ENCODE peak calls at places on chromosome 15, in seven cellular contexts. One of them, this sample, is unnamed.

GRCh38 chr15:85723960-85724945 is 70.5 kb downstream of the KLHL25 start:
- DNase-seq in astrocyte of the spinal cord: no peak
- DNase-seq in foreskin keratinocyte: no peak
- DNase-seq in hepatocyte: no peak
- DNase-seq in heart left ventricle: no peak
- DNase-seq in fibroblast of lung: no peak
- DNase-seq in IMR-90: no peak
- DNase-seq in this sample: no peak

GRCh38 chr15:84654689-84655453 is 788 bp upstream of the WDR73 start:
- DNase-seq in astrocyte of the spinal cord: peak
- DNase-seq in hepatocyte: peak
- DNase-seq in heart left ventricle: peak
- DNase-seq in IMR-90: peak
- DNase-seq in fibroblast of lung: peak
- DNase-seq in foreskin keratinocyte: peak
- DNase-seq in this sample: peak

GRCh38 chr15:59688383-59688887 is 685 bp downstream of the BNIP2 start:
- DNase-seq in fibroblast of lung: peak
- DNase-seq in astrocyte of the spinal cord: peak
- DNase-seq in heart left ventricle: no peak
- DNase-seq in hepatocyte: no peak
- DNase-seq in IMR-90: peak
- DNase-seq in foreskin keratinocyte: peak
- DNase-seq in this sample: no peak

GRCh38 chr15:49187537-49188245 is 17.6 kb downstream of the GALK2 start:
- DNase-seq in heart left ventricle: no peak
- DNase-seq in IMR-90: peak
- DNase-seq in astrocyte of the spinal cord: peak
- DNase-seq in fibroblast of lung: peak
- DNase-seq in hepatocyte: no peak
- DNase-seq in foreskin keratinocyte: no peak
- DNase-seq in this sample: no peak

GRCh38 chr15:87961851-87962816 is 294.4 kb downstream of the NTRK3 start:
- DNase-seq in astrocyte of the spinal cord: no peak
- DNase-seq in IMR-90: no peak
- DNase-seq in heart left ventricle: no peak
- DNase-seq in foreskin keratinocyte: no peak
- DNase-seq in hepatocyte: no peak
- DNase-seq in fibroblast of lung: no peak
- DNase-seq in this sample: no peak

GRCh38 chr15:22989576-22990477 is 9.7 kb upstream of the CYFIP1 start:
- DNase-seq in hepatocyte: no peak
- DNase-seq in astrocyte of the spinal cord: no peak
- DNase-seq in IMR-90: no peak
- DNase-seq in foreskin keratinocyte: peak
- DNase-seq in fibroblast of lung: no peak
- DNase-seq in heart left ventricle: no peak
- DNase-seq in this sample: no peak

GRCh38 chr15:100759116-100759515 is 120.5 kb upstream of the ALDH1A3 start:
- DNase-seq in IMR-90: peak
- DNase-seq in foreskin keratinocyte: no peak
- DNase-seq in astrocyte of the spinal cord: peak
- DNase-seq in fibroblast of lung: peak
- DNase-seq in heart left ventricle: no peak
- DNase-seq in hepatocyte: peak
- DNase-seq in this sample: no peak

GRCh38 chr15:88246666-88247446 is 9.7 kb downstream of the NTRK3 start:
- DNase-seq in heart left ventricle: peak
- DNase-seq in IMR-90: peak
- DNase-seq in fibroblast of lung: peak
- DNase-seq in astrocyte of the spinal cord: peak
- DNase-seq in hepatocyte: peak
- DNase-seq in foreskin keratinocyte: peak
- DNase-seq in this sample: peak

DNA sequence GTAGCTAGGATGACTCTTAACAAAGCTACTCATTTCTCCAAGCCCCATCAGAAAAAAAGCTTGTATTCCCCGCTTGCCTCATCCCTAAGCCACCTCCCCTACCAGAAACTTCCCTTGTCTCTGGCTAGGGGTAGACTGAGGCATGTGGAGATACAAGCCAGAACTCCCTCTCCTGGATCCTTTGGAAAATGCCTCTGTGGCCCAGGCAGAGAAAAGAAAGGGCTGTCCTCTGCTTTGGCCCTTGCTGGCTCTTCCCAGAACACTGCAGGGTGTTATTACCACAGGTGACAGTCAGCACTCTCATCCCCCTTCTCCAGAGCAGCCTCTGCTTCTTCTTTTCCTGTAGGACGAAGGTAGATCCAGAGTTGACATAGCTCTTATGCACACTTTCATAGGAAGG is 15.2 kb downstream of the RMDN3 start:
- DNase-seq in IMR-90: no peak
- DNase-seq in hepatocyte: no peak
- DNase-seq in fibroblast of lung: no peak
- DNase-seq in astrocyte of the spinal cord: no peak
- DNase-seq in heart left ventricle: no peak
- DNase-seq in foreskin keratinocyte: no peak
- DNase-seq in this sample: no peak
- TF ChIP-seq CTCF in IMR-90: peak
- TF ChIP-seq CTCF in hepatocyte: no peak
- TF ChIP-seq CTCF in fibroblast of lung: no peak
- TF ChIP-seq CTCF in astrocyte of the spinal cord: no peak
- TF ChIP-seq CTCF in heart left ventricle: no peak
- TF ChIP-seq CTCF in foreskin keratinocyte: peak
- TF ChIP-seq CTCF in this sample: no peak

DNA sequence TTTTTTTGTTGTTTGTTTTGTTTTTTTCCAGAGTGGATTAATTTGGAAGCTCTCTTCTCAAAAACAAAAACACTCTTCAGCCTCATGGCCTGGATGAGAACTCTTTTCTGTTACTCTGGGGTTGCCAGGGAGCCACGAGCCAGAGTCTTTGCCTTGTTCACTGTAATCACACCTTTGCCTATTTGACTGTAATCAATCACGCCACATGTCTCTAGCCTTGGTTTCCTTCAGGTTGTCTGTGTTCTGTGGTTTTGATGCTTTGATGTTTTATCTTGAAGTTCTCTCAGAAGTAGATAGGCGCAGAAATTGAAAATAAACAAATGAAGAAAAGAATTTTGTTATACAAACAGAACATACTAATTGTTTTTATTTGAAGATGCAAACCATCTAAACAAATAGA is 62.3 kb upstream of the IGF1R start:
- DNase-seq in fibroblast of lung: no peak
- DNase-seq in foreskin keratinocyte: no peak
- DNase-seq in IMR-90: no peak
- DNase-seq in heart left ventricle: no peak
- DNase-seq in hepatocyte: no peak
- DNase-seq in astrocyte of the spinal cord: no peak
- DNase-seq in this sample: no peak
- TF ChIP-seq CTCF in fibroblast of lung: no peak
- TF ChIP-seq CTCF in foreskin keratinocyte: no peak
- TF ChIP-seq CTCF in IMR-90: no peak
- TF ChIP-seq CTCF in heart left ventricle: no peak
- TF ChIP-seq CTCF in hepatocyte: no peak
- TF ChIP-seq CTCF in astrocyte of the spinal cord: no peak
- TF ChIP-seq CTCF in this sample: no peak

DNA sequence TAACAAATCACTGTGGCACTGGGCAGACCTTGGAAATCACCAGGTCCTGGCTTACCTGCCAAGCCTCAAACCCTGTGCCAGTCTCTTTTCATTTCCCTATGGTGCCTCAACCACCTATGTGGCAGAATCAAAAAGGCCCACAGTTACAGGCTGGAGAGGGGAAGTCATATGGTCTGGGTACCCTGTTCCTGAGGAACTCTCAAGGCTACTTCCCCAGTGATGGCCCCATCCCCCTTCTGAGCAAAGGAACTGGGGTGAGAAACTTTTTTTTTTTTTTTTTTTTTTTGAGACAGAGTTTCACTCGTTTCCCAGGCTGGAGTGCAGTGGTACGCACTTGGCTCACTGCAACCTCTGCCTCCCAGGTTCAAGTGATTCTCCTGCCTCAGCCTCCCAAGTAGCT is 83.2 kb downstream of the RBPMS2 start:
- DNase-seq in foreskin keratinocyte: no peak
- DNase-seq in hepatocyte: no peak
- DNase-seq in fibroblast of lung: no peak
- DNase-seq in astrocyte of the spinal cord: no peak
- DNase-seq in heart left ventricle: peak
- DNase-seq in IMR-90: no peak
- DNase-seq in this sample: no peak
- TF ChIP-seq CTCF in foreskin keratinocyte: no peak
- TF ChIP-seq CTCF in hepatocyte: no peak
- TF ChIP-seq CTCF in fibroblast of lung: no peak
- TF ChIP-seq CTCF in astrocyte of the spinal cord: no peak
- TF ChIP-seq CTCF in heart left ventricle: no peak
- TF ChIP-seq CTCF in IMR-90: no peak
- TF ChIP-seq CTCF in this sample: no peak

DNA sequence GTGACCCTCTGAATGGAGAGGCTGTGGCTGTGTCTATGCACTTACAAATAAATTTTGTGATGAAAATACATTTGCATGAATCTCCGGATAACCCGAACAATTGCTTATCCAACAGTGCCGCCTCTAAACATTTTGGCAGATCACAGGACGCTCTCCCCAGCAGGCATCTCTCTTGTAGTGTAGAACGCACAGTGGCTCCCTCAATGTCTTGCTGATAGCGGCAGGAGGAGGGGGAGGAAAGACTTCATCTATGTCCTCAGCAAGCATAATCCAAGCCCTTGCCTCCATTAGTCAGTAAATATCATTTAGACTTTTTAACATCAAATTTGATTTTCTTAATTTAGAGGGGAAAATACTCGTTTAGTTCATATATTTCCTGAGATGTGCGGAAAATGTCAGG is 318.1 kb upstream of the IGF1R start:
- DNase-seq in heart left ventricle: no peak
- DNase-seq in foreskin keratinocyte: no peak
- DNase-seq in IMR-90: no peak
- DNase-seq in astrocyte of the spinal cord: no peak
- DNase-seq in hepatocyte: no peak
- DNase-seq in fibroblast of lung: no peak
- DNase-seq in this sample: no peak
- TF ChIP-seq CTCF in heart left ventricle: no peak
- TF ChIP-seq CTCF in foreskin keratinocyte: no peak
- TF ChIP-seq CTCF in IMR-90: no peak
- TF ChIP-seq CTCF in astrocyte of the spinal cord: no peak
- TF ChIP-seq CTCF in hepatocyte: no peak
- TF ChIP-seq CTCF in fibroblast of lung: no peak
- TF ChIP-seq CTCF in this sample: no peak

DNA sequence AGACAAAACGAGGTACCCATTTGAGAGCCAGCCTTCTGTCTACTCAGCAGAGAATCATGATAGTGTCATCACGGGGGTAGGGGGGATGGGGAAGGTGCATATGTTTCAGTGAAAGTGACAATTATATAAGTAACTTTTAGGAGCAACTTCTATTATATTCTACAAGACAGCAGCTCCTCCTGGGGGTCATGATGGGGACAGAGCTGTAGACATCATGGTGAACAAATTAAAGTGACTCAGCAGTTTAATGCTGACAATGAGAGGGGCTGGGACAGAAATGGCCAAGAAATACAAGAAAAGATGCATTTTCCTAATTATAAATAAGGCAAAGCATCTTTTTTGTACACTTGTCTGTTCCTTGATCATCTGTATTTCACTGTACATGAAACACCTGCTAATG is 11.8 kb downstream of the CAPN3 start:
- DNase-seq in hepatocyte: no peak
- DNase-seq in fibroblast of lung: no peak
- DNase-seq in astrocyte of the spinal cord: no peak
- DNase-seq in heart left ventricle: no peak
- DNase-seq in foreskin keratinocyte: no peak
- DNase-seq in IMR-90: peak
- DNase-seq in this sample: no peak
- TF ChIP-seq CTCF in hepatocyte: no peak
- TF ChIP-seq CTCF in fibroblast of lung: no peak
- TF ChIP-seq CTCF in astrocyte of the spinal cord: no peak
- TF ChIP-seq CTCF in heart left ventricle: no peak
- TF ChIP-seq CTCF in foreskin keratinocyte: peak
- TF ChIP-seq CTCF in IMR-90: peak
- TF ChIP-seq CTCF in this sample: no peak

DNA sequence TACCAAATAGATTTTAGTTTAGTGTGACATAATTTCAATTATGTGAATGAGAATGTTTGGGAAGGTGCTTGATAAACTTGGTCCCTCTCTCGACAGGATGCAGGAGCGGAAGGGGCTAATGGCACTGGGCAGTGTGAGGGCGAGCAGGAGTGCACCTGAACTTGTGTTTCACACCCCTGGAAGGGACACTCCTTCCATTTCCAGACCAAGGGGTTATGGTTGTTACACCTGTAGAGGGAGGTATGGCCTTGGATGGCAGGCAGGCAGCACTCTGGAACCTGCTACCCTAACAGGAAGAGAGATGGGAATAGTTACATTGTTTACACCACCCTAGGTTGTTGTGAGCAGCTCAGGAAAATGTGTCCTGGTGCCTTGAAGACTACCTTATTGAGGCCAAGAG is 22.1 kb downstream of the SYNM start:
- DNase-seq in foreskin keratinocyte: no peak
- DNase-seq in heart left ventricle: no peak
- DNase-seq in IMR-90: no peak
- DNase-seq in hepatocyte: no peak
- DNase-seq in fibroblast of lung: no peak
- DNase-seq in astrocyte of the spinal cord: no peak
- DNase-seq in this sample: no peak
- TF ChIP-seq CTCF in foreskin keratinocyte: no peak
- TF ChIP-seq CTCF in heart left ventricle: no peak
- TF ChIP-seq CTCF in IMR-90: no peak
- TF ChIP-seq CTCF in hepatocyte: no peak
- TF ChIP-seq CTCF in fibroblast of lung: no peak
- TF ChIP-seq CTCF in astrocyte of the spinal cord: no peak
- TF ChIP-seq CTCF in this sample: no peak

GRCh38 chr15:39543651-39544050 is 37.2 kb upstream of the THBS1 start:
- DNase-seq in heart left ventricle: no peak
- DNase-seq in IMR-90: no peak
- DNase-seq in fibroblast of lung: no peak
- DNase-seq in hepatocyte: no peak
- DNase-seq in foreskin keratinocyte: no peak
- DNase-seq in astrocyte of the spinal cord: no peak
- DNase-seq in this sample: no peak
- TF ChIP-seq CTCF in heart left ventricle: no peak
- TF ChIP-seq CTCF in IMR-90: no peak
- TF ChIP-seq CTCF in fibroblast of lung: no peak
- TF ChIP-seq CTCF in hepatocyte: no peak
- TF ChIP-seq CTCF in foreskin keratinocyte: no peak
- TF ChIP-seq CTCF in astrocyte of the spinal cord: peak
- TF ChIP-seq CTCF in this sample: no peak

DNA sequence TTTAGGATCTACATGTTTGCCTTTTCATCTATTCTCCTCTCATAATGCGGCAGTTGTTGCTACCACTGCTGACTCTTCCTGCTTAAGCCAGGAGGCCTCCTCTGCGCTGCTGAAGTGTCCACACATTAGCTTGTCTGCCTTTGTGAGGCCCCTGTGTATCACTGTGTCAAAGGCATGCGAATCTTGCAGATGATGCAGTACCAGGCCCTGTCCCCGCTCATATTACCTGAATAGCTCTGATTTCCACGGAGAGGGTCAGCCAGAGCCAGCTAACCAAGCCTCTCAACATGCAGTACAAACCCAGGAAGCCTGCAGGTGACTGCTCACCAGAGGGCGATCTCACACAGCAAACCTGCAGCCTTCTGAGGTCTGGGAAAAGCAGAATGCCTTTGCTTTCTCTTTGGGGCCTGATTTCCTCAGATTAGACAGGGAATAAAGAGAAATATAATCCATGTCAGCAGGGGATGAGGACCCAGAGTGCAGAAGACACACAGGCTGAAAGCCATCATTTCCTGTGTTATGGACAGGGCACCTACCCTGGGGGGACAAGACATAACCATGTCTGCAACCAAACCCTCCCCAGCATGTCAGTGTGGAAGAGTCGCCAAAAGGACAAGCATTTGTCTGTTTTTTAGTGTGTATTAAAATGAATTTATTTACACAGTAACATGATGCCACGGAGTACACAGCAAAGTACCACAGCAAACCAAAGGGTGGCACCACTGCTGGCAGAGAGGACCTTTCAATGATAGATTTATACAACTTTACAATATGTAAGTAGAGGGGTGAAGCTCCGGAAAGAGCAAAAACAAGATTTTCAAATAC is 36.8 kb upstream of the TSPAN3 start:
- DNase-seq in IMR-90: peak
- DNase-seq in hepatocyte: peak
- DNase-seq in heart left ventricle: peak
- DNase-seq in foreskin keratinocyte: no peak
- DNase-seq in fibroblast of lung: peak
- DNase-seq in astrocyte of the spinal cord: peak
- DNase-seq in this sample: peak
- TF ChIP-seq CTCF in IMR-90: peak
- TF ChIP-seq CTCF in hepatocyte: peak
- TF ChIP-seq CTCF in heart left ventricle: peak
- TF ChIP-seq CTCF in foreskin keratinocyte: peak
- TF ChIP-seq CTCF in fibroblast of lung: peak
- TF ChIP-seq CTCF in astrocyte of the spinal cord: peak
- TF ChIP-seq CTCF in this sample: peak